ENCODE peak calls at places on chromosomes 13 and 19, in four cellular contexts. One of them, this sample, is unnamed.

GRCh38 chr13:39498471-39499114 is 104.4 kb downstream of the LHFPL6 start:
- DNase-seq in K562: no peak
- DNase-seq in H1: no peak
- DNase-seq in GM12878: no peak
- DNase-seq in this sample: no peak

GRCh38 chr13:89363144-89363543 is 1692.0 kb downstream of the SLITRK5 start:
- DNase-seq in GM12878: no peak
- DNase-seq in H1: no peak
- DNase-seq in K562: peak; percentile 0
- DNase-seq in this sample: no peak

GRCh38 chr13:29594310-29594709 is 1.2 kb downstream of the SLC7A1 start:
- DNase-seq in GM12878: peak; percentile 21
- DNase-seq in K562: peak; percentile 49
- DNase-seq in H1: no peak
- DNase-seq in this sample: peak; percentile 91

GRCh38 chr13:62357887-62358645 is 942.4 kb upstream of the PCDH20 start:
- DNase-seq in K562: peak; percentile 6
- DNase-seq in GM12878: peak; percentile 12
- DNase-seq in H1: no peak
- DNase-seq in this sample: peak; percentile 71

GRCh38 chr19:29662604-29663404 is 2.5 kb upstream of the PLEKHF1 start:
- DNase-seq in H1: no peak
- DNase-seq in K562: peak; percentile 69
- DNase-seq in GM12878: no peak
- DNase-seq in this sample: peak; percentile 94

GRCh38 chr13:77728265-77728966 is 30.9 kb downstream of the SLAIN1 start:
- DNase-seq in K562: no peak
- DNase-seq in GM12878: no peak
- DNase-seq in H1: no peak
- DNase-seq in this sample: no peak

GRCh38 chr19:58569943-58570670 is 3.0 kb downstream of the MZF1 start:
- DNase-seq in GM12878: no peak
- DNase-seq in H1: no peak
- DNase-seq in K562: no peak
- DNase-seq in this sample: no peak

GRCh38 chr13:83634601-83635000 is 247.7 kb downstream of the SLITRK1 start:
- DNase-seq in H1: no peak
- DNase-seq in K562: no peak
- DNase-seq in GM12878: no peak
- DNase-seq in this sample: no peak

GRCh38 chr13:90760639-90761038 is 586.8 kb upstream of the MIR17HG start:
- DNase-seq in K562: no peak
- DNase-seq in H1: no peak
- DNase-seq in GM12878: no peak
- DNase-seq in this sample: no peak

GRCh38 chr19:17329061-17329767 is 5.4 kb downstream of the ANO8 start:
- DNase-seq in K562: no peak
- DNase-seq in GM12878: no peak
- DNase-seq in H1: peak; percentile 77
- DNase-seq in this sample: no peak

GRCh38 chr13:34863360-34864135 is 78.5 kb upstream of the NBEA start:
- DNase-seq in GM12878: no peak
- DNase-seq in H1: no peak
- DNase-seq in K562: no peak
- DNase-seq in this sample: peak; percentile 75

GRCh38 chr13:101144808-101145419 is 271.4 kb downstream of the NALCN start:
- DNase-seq in GM12878: peak; percentile 5
- DNase-seq in H1: no peak
- DNase-seq in K562: peak; percentile 47
- DNase-seq in this sample: peak; percentile 71

GRCh38 chr19:8388612-8388958 is 1.6 kb upstream of the RAB11B start:
- DNase-seq in GM12878: no peak
- DNase-seq in H1: no peak
- DNase-seq in K562: no peak
- DNase-seq in this sample: no peak

GRCh38 chr19:38375098-38375493 is 725 bp downstream of the PSMD8 start:
- DNase-seq in K562: peak; percentile 63
- DNase-seq in H1: no peak
- DNase-seq in GM12878: no peak
- DNase-seq in this sample: peak; percentile 11

GRCh38 chr13:27281420-27281819 is 10.8 kb downstream of the RASL11A start:
- DNase-seq in H1: no peak
- DNase-seq in K562: no peak
- DNase-seq in GM12878: no peak
- DNase-seq in this sample: no peak

GRCh38 chr13:21058361-21058760 is 3.0 kb downstream of the LATS2 start:
- DNase-seq in H1: no peak
- DNase-seq in K562: peak; percentile 6
- DNase-seq in GM12878: no peak
- DNase-seq in this sample: no peak

GRCh38 chr19:18798384-18799352 is 7.6 kb upstream of the COMP start:
- DNase-seq in K562: no peak
- DNase-seq in GM12878: no peak
- DNase-seq in H1: no peak
- DNase-seq in this sample: no peak

GRCh38 chr13:22278336-22278929 is 607.6 kb downstream of the FGF9 start:
- DNase-seq in GM12878: peak; percentile 43
- DNase-seq in K562: peak; percentile 29
- DNase-seq in H1: peak; percentile 67
- DNase-seq in this sample: peak; percentile 63

GRCh38 chr13:49082653-49083536 is 107.2 kb downstream of the FNDC3A start:
- DNase-seq in GM12878: peak; percentile 48
- DNase-seq in H1: no peak
- DNase-seq in K562: no peak
- DNase-seq in this sample: peak; percentile 96

GRCh38 chr13:84571264-84571663 is 689.0 kb upstream of the SLITRK1 start:
- DNase-seq in K562: no peak
- DNase-seq in GM12878: no peak
- DNase-seq in H1: no peak
- DNase-seq in this sample: peak; percentile 0

GRCh38 chr13:82522872-82523271 is 1359.4 kb downstream of the SLITRK1 start:
- DNase-seq in K562: no peak
- DNase-seq in H1: no peak
- DNase-seq in GM12878: no peak
- DNase-seq in this sample: no peak

GRCh38 chr19:5246554-5247155 is 94.0 kb downstream of the PTPRS start:
- DNase-seq in GM12878: no peak
- DNase-seq in H1: no peak
- DNase-seq in K562: no peak
- DNase-seq in this sample: no peak

GRCh38 chr13:110797230-110797877 is 83.9 kb downstream of the ING1 start:
- DNase-seq in K562: no peak
- DNase-seq in H1: no peak
- DNase-seq in GM12878: no peak
- DNase-seq in this sample: no peak

GRCh38 chr13:89315287-89315686 is 1644.1 kb downstream of the SLITRK5 start:
- DNase-seq in GM12878: no peak
- DNase-seq in H1: no peak
- DNase-seq in K562: no peak
- DNase-seq in this sample: no peak

GRCh38 chr19:35518313-35518712 is 4.9 kb upstream of the DMKN start:
- DNase-seq in K562: no peak
- DNase-seq in H1: no peak
- DNase-seq in GM12878: no peak
- DNase-seq in this sample: peak; percentile 98

GRCh38 chr13:110388141-110388943 is 81.3 kb downstream of the COL4A2 start:
- DNase-seq in H1: no peak
- DNase-seq in GM12878: no peak
- DNase-seq in K562: no peak
- DNase-seq in this sample: peak; percentile 83

GRCh38 chr13:82341116-82341515 is 1541.2 kb downstream of the SLITRK1 start:
- DNase-seq in GM12878: no peak
- DNase-seq in K562: no peak
- DNase-seq in H1: no peak
- DNase-seq in this sample: no peak

GRCh38 chr13:95604534-95604915 is 40.0 kb downstream of the DZIP1 start:
- DNase-seq in GM12878: no peak
- DNase-seq in H1: no peak
- DNase-seq in K562: no peak
- DNase-seq in this sample: peak; percentile 18

GRCh38 chr13:76693086-76693485 is 193.1 kb downstream of the KCTD12 start:
- DNase-seq in GM12878: no peak
- DNase-seq in K562: no peak
- DNase-seq in H1: no peak
- DNase-seq in this sample: no peak

GRCh38 chr13:104301216-104301975 is 1235.2 kb upstream of the SLC10A2 start:
- DNase-seq in GM12878: no peak
- DNase-seq in H1: no peak
- DNase-seq in K562: no peak
- DNase-seq in this sample: peak; percentile 29

GRCh38 chr13:110442946-110443632 is 118.4 kb downstream of the RAB20 start:
- DNase-seq in H1: no peak
- DNase-seq in K562: no peak
- DNase-seq in GM12878: no peak
- DNase-seq in this sample: peak; percentile 75

GRCh38 chr13:66803759-66804456 is 426.2 kb downstream of the PCDH9 start:
- DNase-seq in GM12878: no peak
- DNase-seq in K562: no peak
- DNase-seq in H1: no peak
- DNase-seq in this sample: peak; percentile 2

DNA sequence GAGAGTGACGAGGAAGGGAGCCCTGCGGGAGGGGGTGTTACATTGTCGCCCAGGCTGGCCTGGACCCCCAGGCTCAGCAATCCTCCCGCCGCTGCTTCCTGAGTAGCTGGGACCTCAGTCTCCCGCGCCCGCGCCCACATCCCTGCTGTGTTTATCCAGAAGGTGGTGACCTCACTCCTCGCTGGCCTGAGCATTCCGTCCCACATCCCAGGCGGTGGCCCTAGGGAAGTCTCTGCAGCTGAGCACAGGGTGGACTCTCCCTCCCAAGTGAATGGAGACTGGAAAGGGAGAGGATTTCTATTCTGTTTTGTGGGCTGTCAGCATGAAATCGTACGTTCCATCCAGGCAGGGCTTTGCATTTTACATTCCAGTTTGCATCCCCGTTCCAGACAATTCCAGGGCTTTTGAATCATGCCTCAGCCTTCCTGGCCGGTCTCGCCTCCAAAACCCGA is 401 bp upstream of the ZNF765 start:
- DNase-seq in K562: no peak
- DNase-seq in H1: no peak
- DNase-seq in GM12878: peak; percentile 1
- DNase-seq in this sample: peak; percentile 61
- TF ChIP-seq CHD1 in K562: no peak
- TF ChIP-seq CHD1 in H1: no peak
- TF ChIP-seq CHD1 in GM12878: no peak
- TF ChIP-seq CHD1 in this sample: no peak

GRCh38 chr13:19860884-19861655 is 2.4 kb downstream of the ZMYM5 start:
- DNase-seq in K562: no peak
- DNase-seq in H1: no peak
- DNase-seq in GM12878: no peak
- DNase-seq in this sample: peak; percentile 73
- TF ChIP-seq CHD1 in K562: no peak
- TF ChIP-seq CHD1 in H1: no peak
- TF ChIP-seq CHD1 in GM12878: no peak
- TF ChIP-seq CHD1 in this sample: no peak

GRCh38 chr13:50374517-50374916 is 359.3 kb downstream of the KCNRG start:
- DNase-seq in GM12878: no peak
- DNase-seq in K562: no peak
- DNase-seq in H1: no peak
- DNase-seq in this sample: no peak

GRCh38 chr13:50375792-50376191 is 360.5 kb downstream of the KCNRG start:
- DNase-seq in K562: no peak
- DNase-seq in GM12878: no peak
- DNase-seq in H1: no peak
- DNase-seq in this sample: peak; percentile 68

GRCh38 chr13:50378513-50378970 is 363.3 kb downstream of the KCNRG start:
- DNase-seq in GM12878: no peak
- DNase-seq in K562: no peak
- DNase-seq in H1: no peak
- DNase-seq in this sample: no peak

GRCh38 chr13:50377726-50378270 is 362.6 kb downstream of the KCNRG start:
- DNase-seq in H1: no peak
- DNase-seq in GM12878: no peak
- DNase-seq in K562: no peak
- DNase-seq in this sample: no peak

GRCh38 chr13:50376895-50377575 is 361.8 kb downstream of the KCNRG start:
- DNase-seq in K562: peak; percentile 12
- DNase-seq in H1: peak; percentile 56
- DNase-seq in GM12878: no peak
- DNase-seq in this sample: no peak
- TF ChIP-seq CHD1 in K562: no peak
- TF ChIP-seq CHD1 in H1: no peak
- TF ChIP-seq CHD1 in GM12878: no peak
- TF ChIP-seq CHD1 in this sample: no peak

GRCh38 chr13:44050450-44051063 is 170.9 kb downstream of the LACC1 start:
- DNase-seq in H1: no peak
- DNase-seq in GM12878: no peak
- DNase-seq in K562: peak; percentile 6
- DNase-seq in this sample: peak; percentile 52
- TF ChIP-seq CHD1 in H1: no peak
- TF ChIP-seq CHD1 in GM12878: no peak
- TF ChIP-seq CHD1 in K562: no peak
- TF ChIP-seq CHD1 in this sample: no peak

DNA sequence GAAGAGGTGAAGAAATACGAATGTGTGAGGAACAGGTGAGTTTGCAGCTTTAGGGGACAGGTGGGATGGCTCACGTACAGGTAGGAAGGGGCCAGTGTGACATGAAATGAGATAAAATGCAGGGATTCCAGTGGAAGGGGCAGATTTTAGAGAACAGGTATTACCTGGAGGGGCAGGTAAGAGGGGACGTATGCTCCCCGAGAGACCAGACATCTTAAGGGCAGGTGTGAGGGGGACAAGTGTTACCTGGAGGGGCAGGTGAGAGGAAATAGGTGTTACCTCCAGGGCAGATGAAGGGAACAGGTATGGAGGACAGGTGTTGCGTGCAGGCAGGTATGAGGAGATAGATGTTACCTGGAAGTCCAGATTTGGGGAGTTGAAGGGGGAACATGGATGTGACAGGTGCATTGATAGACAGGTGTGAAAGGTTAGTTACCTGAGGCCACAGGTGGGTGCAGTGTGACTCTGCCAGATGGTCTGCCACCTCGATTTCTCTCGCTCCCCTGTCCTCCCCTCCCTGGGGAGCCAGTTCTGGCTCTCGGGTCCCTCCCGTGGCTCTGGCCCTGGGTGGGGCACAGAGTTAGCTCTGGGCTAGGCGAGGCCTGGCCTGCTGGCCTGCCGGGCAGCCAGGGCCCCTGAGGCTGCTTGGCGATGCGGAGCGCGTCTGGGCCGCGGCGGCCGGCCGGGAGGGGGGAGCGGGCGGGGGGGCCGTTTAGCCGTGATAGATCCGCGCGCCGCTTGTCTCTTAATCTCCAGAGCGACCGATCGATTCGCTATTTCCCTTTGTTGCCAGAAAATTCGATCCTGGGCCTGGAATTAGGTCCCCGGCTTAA is 2.0 kb downstream of the ERFL start:
- DNase-seq in H1: no peak
- DNase-seq in K562: no peak
- DNase-seq in GM12878: no peak
- DNase-seq in this sample: no peak
- TF ChIP-seq CHD1 in H1: no peak
- TF ChIP-seq CHD1 in K562: no peak
- TF ChIP-seq CHD1 in GM12878: no peak
- TF ChIP-seq CHD1 in this sample: no peak

This sample was measured in IMR-90.